ENCODE peak calls at places on chromosomes 12 and 14, in nine cellular contexts. U, C, N, S, O, H, I, J and L are unnamed samples.

GRCh38 chr14:105375635-105376057 is 22.7 kb upstream of the TEX22 start:
- DNase-seq in U (no peak), C (no peak), N (no peak), S (no peak), O (no peak), H (no peak), I (peak; percentile 40), J (no peak), L (no peak)

GRCh38 chr12:60921541-60921940 is 1325.7 kb downstream of the SLC16A7 start:
- DNase-seq in U (no peak), C (no peak), N (no peak), S (no peak), O (no peak), H (no peak), I (no peak), J (no peak), L (no peak)

GRCh38 chr12:92191061-92191460 is 45.4 kb upstream of the BTG1 start:
- DNase-seq in U (no peak), C (no peak), N (no peak), S (no peak), O (no peak), H (no peak), I (no peak), J (no peak), L (no peak)

GRCh38 chr14:96227428-96227827 is 22.8 kb downstream of the BDKRB2 start:
- DNase-seq in U (no peak), C (no peak), N (no peak), S (no peak), O (no peak), H (no peak), I (no peak), J (no peak), L (no peak)

GRCh38 chr12:50952510-50952909 is at the start of gene HIGD1C:
- DNase-seq in U (no peak), C (no peak), N (no peak), S (no peak), O (no peak), H (no peak), I (no peak), J (no peak), L (no peak)

GRCh38 chr14:70906785-70907171 is 481 bp upstream of the PCNX1 start:
- DNase-seq in U (no peak), C (no peak), N (no peak), S (no peak), O (no peak), H (no peak), I (no peak), J (no peak), L (no peak)

GRCh38 chr12:111393700-111394275 is 11.9 kb upstream of the SH2B3 start:
- DNase-seq in U (no peak), C (no peak), N (no peak), S (peak; percentile 44), O (peak; percentile 38), H (peak; percentile 59), I (no peak), J (no peak), L (no peak)

GRCh38 chr12:28219827-28220226 is 29.6 kb downstream of the CCDC91 start:
- DNase-seq in U (no peak), C (no peak), N (no peak), S (no peak), O (no peak), H (no peak), I (no peak), J (no peak), L (no peak)

GRCh38 chr12:116055895-116056607 is 221.4 kb downstream of the MED13L start:
- DNase-seq in U (no peak), C (no peak), N (no peak), S (no peak), O (no peak), H (no peak), I (no peak), J (no peak), L (no peak)

GRCh38 chr14:68652433-68652690 is 140.5 kb downstream of the ZFP36L1 start:
- DNase-seq in U (no peak), C (no peak), N (no peak), S (no peak), O (no peak), H (no peak), I (no peak), J (no peak), L (no peak)
- H3K27ac ChIP-seq in U (peak overlapping the region; percentile 75), C (peak overlapping the region; percentile 94), N (no peak overlapping the region), S (peak overlapping the region; percentile 36), O (peak overlapping the region; percentile 76), H (peak overlapping the region; percentile 74), I (no peak overlapping the region), J (no peak overlapping the region), L (no peak overlapping the region)

DNA sequence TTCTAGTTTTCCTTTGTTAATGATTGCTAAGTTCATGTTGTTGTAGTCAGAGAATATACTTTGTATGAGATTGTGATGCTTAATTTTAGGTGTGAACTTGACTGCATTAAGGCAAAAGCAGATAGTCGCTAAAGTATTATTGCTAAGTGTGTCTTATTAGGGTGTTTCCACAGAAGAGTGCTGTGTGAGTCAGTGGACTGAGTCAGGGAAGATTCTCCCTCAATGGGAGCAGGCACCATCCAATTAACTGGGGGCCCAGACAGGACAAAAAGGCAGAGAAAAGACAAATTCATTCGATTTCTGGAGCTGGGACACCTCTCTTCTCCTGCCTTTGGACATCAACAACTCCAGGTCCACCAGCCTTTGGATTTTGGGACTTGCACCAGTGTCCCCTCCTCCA is 48.5 kb downstream of the BAZ1A start:
- DNase-seq in U (no peak), C (no peak), N (no peak), S (no peak), O (no peak), H (no peak), I (no peak), J (no peak), L (no peak)
- H3K27ac ChIP-seq in U (no peak overlapping the region), C (no peak overlapping the region), N (no peak overlapping the region), S (no peak overlapping the region), O (no peak overlapping the region), H (no peak overlapping the region), I (no peak overlapping the region), J (no peak overlapping the region), L (no peak overlapping the region)

GRCh38 chr12:49730568-49731101 is 10.7 kb upstream of the TMBIM6 start:
- DNase-seq in U (no peak), C (no peak), N (no peak), S (no peak), O (no peak), H (no peak), I (peak; percentile 63), J (no peak), L (no peak)

GRCh38 chr12:49730050-49730449 is 11.3 kb upstream of the TMBIM6 start:
- DNase-seq in U (no peak), C (no peak), N (no peak), S (no peak), O (no peak), H (no peak), I (no peak), J (no peak), L (no peak)

GRCh38 chr12:49728446-49728845 is 12.9 kb upstream of the TMBIM6 start:
- DNase-seq in U (no peak), C (no peak), N (no peak), S (no peak), O (no peak), H (no peak), I (no peak), J (no peak), L (no peak)

DNA sequence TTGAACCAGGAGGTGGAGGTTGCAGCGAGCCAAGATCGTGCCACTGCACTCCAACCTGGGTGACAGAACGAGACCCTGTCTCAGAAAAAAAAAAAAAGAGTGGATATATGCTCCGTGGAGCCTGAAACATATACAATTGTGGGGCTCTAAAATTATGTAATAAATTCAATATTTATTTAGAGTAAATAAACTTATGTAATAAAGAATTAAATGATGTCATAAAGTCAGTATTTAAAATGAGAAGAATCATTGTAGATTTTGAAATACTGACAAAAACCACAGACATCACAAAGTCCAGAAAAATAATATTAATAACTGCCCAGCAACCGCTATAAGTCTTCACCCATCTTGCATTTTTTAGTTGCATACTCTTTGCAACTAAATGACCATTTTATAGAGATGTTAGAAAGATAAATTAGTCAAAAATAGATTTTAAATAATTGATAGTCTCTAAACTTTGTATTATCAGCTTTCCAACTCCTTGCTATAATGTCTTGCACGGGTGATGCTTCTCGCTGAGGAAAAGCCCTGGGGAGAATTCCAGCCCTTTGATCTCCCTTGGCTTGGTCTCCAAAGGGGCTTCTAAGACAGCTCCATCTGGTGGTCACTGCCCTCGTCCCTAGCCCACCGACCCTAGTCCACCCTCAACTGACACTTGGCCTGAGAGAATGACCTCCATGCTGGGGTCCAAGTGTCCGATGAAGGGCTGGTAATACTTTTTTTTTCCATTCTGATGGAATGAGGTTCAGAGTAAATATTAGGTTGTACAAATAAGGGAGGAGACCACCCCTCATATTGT is 7.9 kb upstream of the TMBIM6 start:
- DNase-seq in U (no peak), C (no peak), N (peak; percentile 30), S (no peak), O (no peak), H (no peak), I (no peak), J (no peak), L (no peak)
- H3K27ac ChIP-seq in U (no peak overlapping the region), C (no peak overlapping the region), N (no peak overlapping the region), S (no peak overlapping the region), O (no peak overlapping the region), H (no peak overlapping the region), I (no peak overlapping the region), J (no peak overlapping the region), L (no peak overlapping the region)

GRCh38 chr12:98420403-98420800 is 95.0 kb upstream of the TMPO start:
- DNase-seq in U (no peak), C (no peak), N (no peak), S (no peak), O (no peak), H (no peak), I (no peak), J (no peak), L (no peak)

GRCh38 chr12:98418357-98419075 is 96.9 kb upstream of the TMPO start:
- DNase-seq in U (peak; percentile 55), C (peak; percentile 83), N (peak; percentile 52), S (peak; percentile 83), O (peak; percentile 89), H (peak; percentile 90), I (no peak), J (peak; percentile 67), L (no peak)

GRCh38 chr12:98419795-98420402 is 95.5 kb upstream of the TMPO start:
- DNase-seq in U (no peak), C (no peak), N (no peak), S (no peak), O (no peak), H (no peak), I (no peak), J (no peak), L (no peak)

GRCh38 chr12:98417303-98417702 is 98.1 kb upstream of the TMPO start:
- DNase-seq in U (no peak), C (no peak), N (no peak), S (no peak), O (no peak), H (no peak), I (peak; percentile 67), J (no peak), L (no peak)

DNA sequence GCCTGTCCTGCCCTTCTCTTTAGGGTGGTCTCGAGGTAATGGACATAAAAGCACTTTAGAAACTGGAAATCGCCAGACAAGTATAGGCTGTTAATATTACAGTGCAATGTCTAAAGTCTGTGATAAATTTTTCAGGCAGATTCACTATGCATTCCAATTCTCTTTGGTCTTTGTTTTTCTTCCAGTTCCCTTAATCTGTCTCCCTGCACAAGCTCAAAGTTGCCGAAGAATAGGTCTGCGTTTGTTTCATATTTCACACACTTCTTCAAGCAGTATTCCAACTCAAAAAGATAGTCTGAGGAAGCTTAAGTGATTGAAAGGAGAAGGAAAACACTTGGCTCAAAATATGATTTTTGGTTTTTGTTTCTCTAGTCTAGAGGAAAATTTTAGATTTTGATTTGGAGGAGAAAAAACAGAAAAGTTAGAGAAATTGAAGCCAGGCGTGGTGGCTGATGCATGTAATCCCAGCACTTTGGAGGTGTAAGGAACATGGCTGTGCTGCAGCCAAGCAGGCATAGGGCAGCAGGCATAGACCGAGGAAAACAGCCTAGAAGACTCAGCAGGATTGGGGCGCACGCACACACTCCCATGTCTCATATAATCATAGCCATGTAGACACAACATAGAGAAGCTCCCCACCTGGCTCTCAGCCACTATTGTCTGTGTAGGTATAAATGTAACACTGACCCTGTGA is 96.1 kb upstream of the TMPO start:
- DNase-seq in U (no peak), C (no peak), N (no peak), S (no peak), O (no peak), H (no peak), I (no peak), J (no peak), L (no peak)
- H3K27ac ChIP-seq in U (peak overlapping the region; percentile 76), C (peak overlapping the region; percentile 60), N (no peak overlapping the region), S (peak overlapping the region; percentile 58), O (peak overlapping the region; percentile 69), H (peak overlapping the region; percentile 79), I (no peak overlapping the region), J (no peak overlapping the region), L (no peak overlapping the region)